ENCODE peak calls at places on chromosomes 12 and 14, in five cellular contexts. P, N, V, O and S are unnamed samples.

GRCh38 chr14:93033039-93033982 is 82.4 kb downstream of the ITPK1 start:
- DNase-seq in P (no peak), O (no peak), N (no peak), V (no peak), S (no peak)

GRCh38 chr12:51362307-51362706 is 15.8 kb upstream of the CELA1 start:
- DNase-seq in P (no peak), O (no peak), V (no peak), N (no peak), S (no peak)

GRCh38 chr14:60328588-60328987 is 79.6 kb downstream of the PPM1A start:
- DNase-seq in P (no peak), V (no peak), O (no peak), N (peak), S (peak)

GRCh38 chr14:92425101-92425500 is 88.5 kb upstream of the RIN3 start:
- DNase-seq in V (no peak), O (no peak), N (peak), P (peak), S (no peak)

GRCh38 chr12:49198431-49199155 is 9.7 kb upstream of the TUBA1A start:
- DNase-seq in N (peak), V (no peak), O (no peak), P (peak), S (peak)

GRCh38 chr12:32533971-32534590 is 134.7 kb downstream of the FGD4 start:
- DNase-seq in V (no peak), N (peak), O (no peak), P (peak), S (peak)

GRCh38 chr12:9757433-9758025 is 3.2 kb downstream of the CD69 start:
- DNase-seq in O (no peak), N (no peak), V (no peak), P (no peak), S (no peak)

GRCh38 chr14:89443002-89443660 is 26.1 kb upstream of the FOXN3 start:
- DNase-seq in N (peak), V (no peak), P (peak), O (no peak), S (no peak)

GRCh38 chr12:108861878-108862587 is 4.7 kb upstream of the SSH1 start:
- DNase-seq in V (no peak), N (no peak), P (no peak), O (no peak), S (no peak)

GRCh38 chr12:62640910-62641448 is 174.4 kb downstream of the MON2 start:
- DNase-seq in N (peak), P (peak), V (no peak), O (no peak), S (no peak)

GRCh38 chr14:67583711-67584644 is 16.1 kb downstream of the PIGH start:
- DNase-seq in N (peak), P (peak), V (peak), O (no peak), S (no peak)

GRCh38 chr12:2266666-2267623 is 214.2 kb downstream of the CACNA1C start:
- DNase-seq in P (no peak), V (no peak), N (no peak), O (no peak), S (no peak)

GRCh38 chr14:45990252-45990651 is 661.3 kb downstream of the RPL10L start:
- DNase-seq in V (no peak), N (peak), P (no peak), O (no peak), S (no peak)

GRCh38 chr12:80802652-80803051 is 85.9 kb downstream of the MYF5 start:
- DNase-seq in N (no peak), P (no peak), O (no peak), V (no peak), S (no peak)

GRCh38 chr12:51647647-51648046 is 56.6 kb downstream of the SCN8A start:
- DNase-seq in P (no peak), V (no peak), O (no peak), N (no peak), S (no peak)

GRCh38 chr12:6688543-6688999 is 604 bp downstream of the ZNF384 start:
- DNase-seq in N (no peak), V (no peak), P (peak), O (no peak), S (no peak)

GRCh38 chr12:9135903-9136310 is 20.2 kb upstream of the A2M start:
- DNase-seq in N (no peak), V (no peak), P (no peak), O (no peak), S (no peak)

GRCh38 chr12:50764861-50765324 is 992 bp downstream of the ATF1 start:
- DNase-seq in N (peak), V (no peak), P (peak), O (no peak), S (no peak)

GRCh38 chr12:27998170-27999110 is 25.9 kb upstream of the PTHLH start:
- DNase-seq in V (no peak), O (no peak), P (no peak), N (no peak), S (no peak)

GRCh38 chr14:36070056-36071043 is 106.2 kb downstream of the PTCSC3 start:
- DNase-seq in V (peak), N (peak), O (peak), P (peak), S (peak)

DNA sequence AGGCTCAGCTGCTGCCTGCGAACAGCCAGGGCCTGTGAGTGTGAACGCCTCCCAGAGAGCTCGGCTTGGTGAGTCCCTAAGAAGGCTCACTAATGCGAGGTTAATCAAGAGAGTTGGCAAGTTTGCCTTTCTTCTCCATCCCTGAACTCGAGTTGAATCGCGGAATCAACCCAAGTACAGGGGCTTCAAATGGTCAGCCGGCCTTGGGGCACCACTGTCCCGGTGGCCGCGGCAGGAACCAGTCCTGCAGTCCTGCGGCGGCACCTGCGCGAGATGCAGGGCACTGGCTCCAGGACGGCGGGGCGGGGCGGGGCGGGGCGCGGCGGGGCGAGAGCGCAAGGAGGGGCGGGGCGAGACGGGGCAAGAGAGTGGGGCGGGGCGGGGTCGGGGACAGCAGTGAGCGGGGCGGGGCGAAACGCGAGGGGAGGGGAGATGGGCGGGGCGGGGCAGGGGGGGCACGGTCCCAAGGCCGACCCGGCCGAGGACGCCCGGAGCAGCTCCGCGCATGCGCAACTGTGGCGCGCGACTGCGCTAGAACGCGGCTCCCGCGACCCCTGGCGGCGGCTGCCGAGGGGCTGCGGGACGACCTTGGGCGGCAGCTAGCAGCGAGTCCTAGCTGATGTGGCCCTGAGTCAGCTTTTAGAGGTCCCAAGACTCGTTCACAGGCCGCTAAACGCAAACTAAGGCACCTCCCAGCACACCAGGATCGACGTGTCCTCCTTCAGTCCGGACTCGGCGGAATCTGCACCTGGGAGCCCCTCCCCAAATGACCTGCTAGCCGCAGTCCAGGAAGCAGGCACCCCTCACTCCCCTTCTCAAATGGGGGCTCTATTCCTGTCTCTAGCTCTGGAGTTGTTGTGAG is 58.0 kb downstream of the TTC7B start:
- DNase-seq in N (peak), V (peak), O (peak), P (peak), S (peak)
- H3K4ac ChIP-seq in N (no peak), V (no peak), O (no peak), P (peak), S (no peak)

GRCh38 chr12:104520242-104520900 is 63.6 kb downstream of the CHST11 start:
- DNase-seq in P (no peak), V (no peak), O (no peak), N (peak), S (no peak)

GRCh38 chr12:104524433-104524832 is 67.7 kb downstream of the CHST11 start:
- DNase-seq in V (no peak), P (no peak), O (no peak), N (no peak), S (no peak)

GRCh38 chr12:104524026-104524425 is 67.3 kb downstream of the CHST11 start:
- DNase-seq in O (no peak), V (no peak), P (no peak), N (no peak), S (no peak)

GRCh38 chr12:104521731-104522130 is 65.0 kb downstream of the CHST11 start:
- DNase-seq in O (no peak), N (no peak), V (no peak), P (peak), S (no peak)

DNA sequence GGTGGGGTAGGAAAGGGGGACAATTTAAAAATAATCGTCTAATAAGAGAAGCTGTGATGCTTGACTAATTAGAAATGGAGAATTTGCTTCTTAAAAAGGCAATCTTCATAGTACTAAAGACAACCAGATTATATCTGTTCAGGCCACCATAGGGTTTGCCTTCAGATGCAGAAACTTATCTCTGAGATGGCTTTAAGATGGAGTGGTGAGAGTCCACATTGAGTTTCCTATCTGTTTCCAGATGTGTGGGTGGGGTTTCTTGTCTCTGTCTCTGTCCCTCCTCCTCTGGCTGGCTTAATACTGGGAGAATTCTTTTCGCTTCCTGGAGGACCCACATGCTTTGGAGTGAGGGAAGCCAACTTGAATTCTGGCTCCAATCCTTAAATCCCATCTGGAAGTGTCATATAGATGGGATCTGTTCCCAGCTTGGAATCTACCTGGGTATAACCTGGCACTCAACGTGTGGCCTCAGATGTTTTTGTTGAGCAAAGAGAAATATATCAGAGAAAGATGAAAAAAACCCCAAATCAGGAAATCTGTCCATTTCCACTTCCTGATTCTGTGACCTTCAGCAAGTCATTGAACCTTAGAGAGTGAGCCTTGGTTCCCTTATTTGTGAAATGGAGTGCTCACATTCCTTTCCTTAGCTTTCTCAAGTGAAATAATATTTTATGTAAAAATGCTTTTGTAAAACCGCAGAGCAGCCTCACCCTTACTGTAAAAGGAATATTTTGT is 66.4 kb downstream of the CHST11 start:
- DNase-seq in O (no peak), N (no peak), V (no peak), P (no peak), S (no peak)
- H2BK120ac ChIP-seq in O (no peak), N (no peak), V (no peak), P (no peak), S (no peak)

GRCh38 chr12:68803948-68804653 is 3.9 kb upstream of the MDM2 start:
- DNase-seq in V (no peak), O (no peak), P (no peak), N (peak), S (no peak)

GRCh38 chr12:68806488-68807237 is 1.3 kb upstream of the MDM2 start:
- DNase-seq in V (no peak), N (no peak), O (no peak), P (no peak), S (no peak)

GRCh38 chr12:68807576-68808387 is at the start of gene MDM2:
- DNase-seq in P (peak), N (peak), V (peak), O (peak), S (peak)

GRCh38 chr12:68805592-68806120 is 2.3 kb upstream of the MDM2 start:
- DNase-seq in V (no peak), P (peak), N (no peak), O (no peak), S (no peak)

DNA sequence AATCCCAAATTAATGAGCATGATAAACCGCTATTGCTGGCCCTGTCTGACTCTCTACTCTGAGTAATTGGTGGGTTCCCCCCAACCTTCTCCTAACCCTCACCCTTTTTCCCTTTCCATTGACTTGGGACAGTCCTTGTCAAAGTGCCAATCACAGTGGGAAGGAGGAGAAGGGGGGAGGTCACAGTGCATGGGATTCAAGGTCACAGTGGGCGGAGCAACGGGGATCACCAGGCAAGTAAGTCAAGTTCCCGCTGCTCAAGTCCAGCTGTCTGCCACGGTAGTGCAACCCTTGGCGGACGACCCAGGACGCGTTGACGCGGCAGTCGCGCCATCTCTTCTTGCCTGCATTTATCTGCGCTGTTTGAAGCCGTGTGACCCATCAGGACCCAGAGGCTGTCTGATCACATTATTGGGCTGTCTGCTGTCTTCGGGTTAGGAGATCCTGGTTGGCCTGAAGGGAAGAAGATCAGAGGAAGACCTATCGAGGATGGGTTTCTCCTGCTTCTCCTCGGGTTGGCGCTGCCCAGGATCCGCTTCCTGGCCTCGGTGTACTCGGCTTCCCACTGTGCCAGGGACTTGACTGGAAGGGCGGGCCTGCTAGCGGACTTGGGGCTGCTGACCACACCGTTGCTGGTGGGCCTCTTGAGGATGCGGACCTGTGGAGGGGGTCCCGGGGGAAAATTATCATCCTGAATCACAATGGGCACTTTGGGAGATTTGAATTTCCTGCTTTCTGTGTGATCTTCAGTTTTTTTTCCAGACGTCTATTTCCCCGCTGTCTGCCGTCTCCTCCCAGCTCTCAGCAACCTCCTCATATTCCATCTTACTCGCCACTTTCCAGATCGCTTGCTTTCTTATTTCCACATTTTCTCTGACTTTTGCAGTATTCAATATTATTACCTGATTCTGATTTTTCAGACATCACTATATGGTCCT is 3.1 kb upstream of the MDM2 start:
- DNase-seq in N (peak), V (no peak), P (no peak), O (peak), S (peak)
- H3K4ac ChIP-seq in N (no peak), V (no peak), P (no peak), O (no peak), S (no peak)

GRCh38 chr12:124030008-124030407 is 57.0 kb downstream of the ZNF664 start:
- DNase-seq in O (peak), P (no peak), N (no peak), V (no peak), S (peak)
- H2BK120ac ChIP-seq in O (no peak), P (peak), N (no peak), V (peak), S (no peak)

DNA sequence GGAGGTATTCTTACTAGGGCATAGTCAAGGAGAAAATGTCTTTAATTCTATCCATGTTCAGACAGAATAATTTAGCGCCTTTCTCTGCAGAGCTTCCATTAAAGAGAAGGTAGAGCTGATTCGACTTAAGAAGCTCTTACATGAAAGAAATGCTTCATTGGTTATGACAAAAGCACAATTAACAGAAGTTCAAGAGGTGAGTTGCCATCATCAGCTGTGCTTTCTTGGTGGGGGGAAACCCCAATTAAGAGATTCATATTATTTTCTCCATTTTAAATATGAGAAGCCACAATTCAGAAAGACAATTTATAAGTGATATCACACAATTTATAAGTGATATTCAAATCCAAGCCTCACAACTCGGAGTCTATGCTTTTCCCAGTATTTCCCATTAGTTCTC is 27.8 kb downstream of the RPGRIP1 start:
- DNase-seq in P (no peak), N (no peak), V (no peak), O (no peak), S (no peak)
- H3K4ac ChIP-seq in P (no peak), N (no peak), V (no peak), O (no peak), S (no peak)